ENCODE peak calls at places on chromosomes 1 and 21, in ten cellular contexts. E is kidney; K is stimulated activated CD4-positive, alpha-beta T cell treated with anti-CD3 and anti-CD28 coated beads, Interleukin-2, amount 100 ng/mL, for 24 hours; Y is AG09309; U is HT1080; C is HCT116; L is activated CD4-positive, CD25-positive, alpha-beta regulatory T cell treated with anti-CD3 and anti-CD28 coated beads, Interleukin-2, amount 50 U/mL, for 72 hours; D is posterior cingulate gyrus; F is WERI-Rb-1; S is AML-193. R is an unnamed sample.

GRCh38 chr1:70685300-70686286 is 274.5 kb downstream of the CTH start:
- DNase-seq in D (no peak), C (peak; percentile 41), S (peak; percentile 69), E (peak; percentile 51), L (peak; percentile 30), F (peak; percentile 60), Y (peak; percentile 34), U (peak; percentile 54), K (peak; percentile 45), R (no peak)

GRCh38 chr1:191714810-191715209 is 443.5 kb upstream of the RGS18 start:
- DNase-seq in K (no peak), U (no peak), S (no peak), E (no peak), L (no peak), D (no peak), Y (no peak), C (no peak), F (peak; percentile 33), R (no peak)

GRCh38 chr1:7677815-7678214 is 93.3 kb upstream of the VAMP3 start:
- DNase-seq in D (no peak), S (no peak), K (no peak), L (no peak), Y (no peak), U (no peak), F (no peak), C (no peak), E (peak; percentile 46), R (no peak)

GRCh38 chr1:169868978-169869377 is 24.7 kb downstream of the SCYL3 start:
- DNase-seq in F (no peak), S (no peak), D (no peak), U (no peak), Y (no peak), C (no peak), E (no peak), L (no peak), K (no peak), R (no peak)

GRCh38 chr1:116724765-116725375 is 29.4 kb upstream of the CD2 start:
- DNase-seq in D (peak; percentile 34), F (peak; percentile 79), Y (peak; percentile 13), U (peak; percentile 37), C (peak; percentile 38), S (peak; percentile 46), L (peak; percentile 77), E (no peak), K (peak; percentile 84), R (no peak)

GRCh38 chr1:156504062-156504813 is 3.7 kb upstream of the MEF2D start:
- DNase-seq in U (peak; percentile 17), L (no peak), F (peak; percentile 90), K (no peak), S (no peak), Y (no peak), E (peak; percentile 21), D (no peak), C (no peak), R (peak; percentile 12)

GRCh38 chr1:207084701-207085180 is 3.9 kb upstream of the C4BPB start:
- DNase-seq in Y (no peak), L (no peak), S (peak; percentile 29), D (no peak), U (peak; percentile 57), K (peak; percentile 44), E (no peak), C (peak; percentile 69), F (peak; percentile 77), R (no peak)

GRCh38 chr21:34930971-34931370 is 118.1 kb downstream of the RUNX1 start:
- DNase-seq in S (no peak), E (no peak), U (no peak), L (no peak), Y (no peak), F (no peak), C (no peak), D (no peak), K (no peak), R (no peak)

GRCh38 chr1:202270871-202271326 is 70.8 kb downstream of the UBE2T start:
- DNase-seq in F (peak; percentile 98), C (no peak), D (no peak), L (no peak), K (no peak), E (no peak), S (no peak), Y (no peak), U (no peak), R (no peak)

GRCh38 chr1:226632169-226632884 is 83.8 kb downstream of the STUM start:
- DNase-seq in E (peak; percentile 52), U (no peak), D (no peak), L (peak; percentile 25), F (no peak), S (no peak), C (no peak), Y (no peak), K (no peak), R (peak; percentile 40)

GRCh38 chr1:94095112-94095637 is 25.8 kb downstream of the ABCA4 start:
- DNase-seq in K (no peak), U (no peak), Y (no peak), E (peak; percentile 94), D (peak; percentile 48), F (no peak), S (no peak), C (no peak), L (no peak), R (no peak)

GRCh38 chr1:229065613-229066012 is 205.3 kb upstream of the RAB4A start:
- DNase-seq in L (no peak), F (no peak), C (no peak), U (no peak), D (no peak), S (no peak), K (no peak), Y (no peak), E (no peak), R (no peak)

GRCh38 chr21:43343992-43344886 is 82.7 kb downstream of the SIK1 start:
- DNase-seq in S (no peak), Y (no peak), L (no peak), F (no peak), E (no peak), K (no peak), U (no peak), D (no peak), C (no peak), R (peak; percentile 87)

GRCh38 chr21:35641271-35642016 is 418.9 kb downstream of the SETD4 start:
- DNase-seq in S (no peak), C (no peak), L (no peak), Y (peak; percentile 77), F (no peak), U (no peak), K (no peak), E (no peak), D (no peak), R (no peak)

GRCh38 chr1:54358503-54359168 is 47.6 kb downstream of the SSBP3 start:
- DNase-seq in K (no peak), U (no peak), C (no peak), L (no peak), D (no peak), S (no peak), Y (no peak), E (no peak), F (peak; percentile 84), R (no peak)